ENCODE peak calls at places on chromosome 22, in seven cellular contexts. One of them, this sample, is unnamed.

GRCh38 chr22:47161631-47162030 is 399.2 kb downstream of the TBC1D22A start:
- DNase-seq in left ventricle myocardium inferior: no peak
- DNase-seq in neural progenitor cell: no peak
- DNase-seq in HFF-Myc: no peak
- DNase-seq in ovary: no peak
- DNase-seq in HepG2: no peak
- DNase-seq in fibroblast of lung: no peak
- DNase-seq in this sample: no peak

GRCh38 chr22:22076937-22077703 is 94.5 kb upstream of the TOP3B start:
- DNase-seq in left ventricle myocardium inferior: no peak
- DNase-seq in neural progenitor cell: no peak
- DNase-seq in HFF-Myc: no peak
- DNase-seq in ovary: no peak
- DNase-seq in HepG2: no peak
- DNase-seq in fibroblast of lung: peak
- DNase-seq in this sample: no peak

GRCh38 chr22:19691721-19692341 is 22.5 kb upstream of the SEPTIN5 start:
- DNase-seq in left ventricle myocardium inferior: no peak
- DNase-seq in neural progenitor cell: peak
- DNase-seq in HFF-Myc: no peak
- DNase-seq in ovary: no peak
- DNase-seq in HepG2: no peak
- DNase-seq in fibroblast of lung: peak
- DNase-seq in this sample: peak

GRCh38 chr22:36852056-36852973 is 8.5 kb upstream of the NCF4 start:
- DNase-seq in left ventricle myocardium inferior: no peak
- DNase-seq in neural progenitor cell: no peak
- DNase-seq in HFF-Myc: no peak
- DNase-seq in ovary: no peak
- DNase-seq in HepG2: no peak
- DNase-seq in fibroblast of lung: no peak
- DNase-seq in this sample: no peak

GRCh38 chr22:36065462-36065774 is 36.8 kb upstream of the RBFOX2 start:
- DNase-seq in left ventricle myocardium inferior: no peak
- DNase-seq in neural progenitor cell: no peak
- DNase-seq in HFF-Myc: no peak
- DNase-seq in ovary: no peak
- DNase-seq in HepG2: no peak
- DNase-seq in fibroblast of lung: no peak
- DNase-seq in this sample: no peak

GRCh38 chr22:35846804-35847203 is 129.1 kb downstream of the APOL5 start:
- DNase-seq in left ventricle myocardium inferior: no peak
- DNase-seq in neural progenitor cell: no peak
- DNase-seq in HFF-Myc: no peak
- DNase-seq in ovary: no peak
- DNase-seq in HepG2: no peak
- DNase-seq in fibroblast of lung: no peak
- DNase-seq in this sample: no peak

GRCh38 chr22:20602589-20603164 is 95.3 kb downstream of the MED15 start:
- DNase-seq in left ventricle myocardium inferior: no peak
- DNase-seq in neural progenitor cell: no peak
- DNase-seq in HFF-Myc: no peak
- DNase-seq in ovary: no peak
- DNase-seq in HepG2: no peak
- DNase-seq in fibroblast of lung: no peak
- DNase-seq in this sample: no peak

GRCh38 chr22:39409630-39410029 is 10.1 kb downstream of the TAB1 start:
- DNase-seq in left ventricle myocardium inferior: no peak
- DNase-seq in neural progenitor cell: no peak
- DNase-seq in HFF-Myc: no peak
- DNase-seq in ovary: no peak
- DNase-seq in HepG2: no peak
- DNase-seq in fibroblast of lung: no peak
- DNase-seq in this sample: no peak

GRCh38 chr22:38204784-38205183 is 3.0 kb downstream of the MAFF start:
- DNase-seq in left ventricle myocardium inferior: no peak
- DNase-seq in neural progenitor cell: no peak
- DNase-seq in HFF-Myc: no peak
- DNase-seq in ovary: no peak
- DNase-seq in HepG2: no peak
- DNase-seq in fibroblast of lung: no peak
- DNase-seq in this sample: no peak
- H3K4me3 ChIP-seq in left ventricle myocardium inferior: no peak
- H3K4me3 ChIP-seq in neural progenitor cell: no peak
- H3K4me3 ChIP-seq in HFF-Myc: no peak
- H3K4me3 ChIP-seq in ovary: no peak
- H3K4me3 ChIP-seq in HepG2: no peak
- H3K4me3 ChIP-seq in fibroblast of lung: no peak
- H3K4me3 ChIP-seq in this sample: no peak

DNA sequence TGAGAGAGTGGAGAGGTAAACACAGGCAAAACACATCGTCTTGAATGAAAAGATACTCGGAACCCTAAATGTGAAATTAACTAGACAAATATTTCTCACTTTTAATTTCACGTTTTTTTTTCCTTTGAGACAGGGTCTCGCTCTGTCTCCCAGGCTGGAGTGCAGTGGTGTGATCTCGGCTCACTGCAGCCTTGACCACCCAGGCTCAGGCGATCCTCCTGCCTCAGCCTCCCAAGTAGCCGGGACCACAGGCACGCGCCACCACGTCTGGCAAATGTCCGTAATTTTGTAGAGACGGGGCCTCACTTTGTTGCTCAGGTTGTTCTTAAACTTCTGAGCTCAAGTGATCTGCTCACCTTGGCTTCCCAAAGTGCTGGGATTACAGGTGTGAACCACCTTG is 7.4 kb upstream of the SHANK3 start:
- DNase-seq in left ventricle myocardium inferior: no peak
- DNase-seq in neural progenitor cell: no peak
- DNase-seq in HFF-Myc: no peak
- DNase-seq in ovary: no peak
- DNase-seq in HepG2: no peak
- DNase-seq in fibroblast of lung: no peak
- DNase-seq in this sample: no peak
- H3K4me3 ChIP-seq in left ventricle myocardium inferior: no peak
- H3K4me3 ChIP-seq in neural progenitor cell: no peak
- H3K4me3 ChIP-seq in HFF-Myc: no peak
- H3K4me3 ChIP-seq in ovary: no peak
- H3K4me3 ChIP-seq in HepG2: no peak
- H3K4me3 ChIP-seq in fibroblast of lung: no peak
- H3K4me3 ChIP-seq in this sample: no peak

DNA sequence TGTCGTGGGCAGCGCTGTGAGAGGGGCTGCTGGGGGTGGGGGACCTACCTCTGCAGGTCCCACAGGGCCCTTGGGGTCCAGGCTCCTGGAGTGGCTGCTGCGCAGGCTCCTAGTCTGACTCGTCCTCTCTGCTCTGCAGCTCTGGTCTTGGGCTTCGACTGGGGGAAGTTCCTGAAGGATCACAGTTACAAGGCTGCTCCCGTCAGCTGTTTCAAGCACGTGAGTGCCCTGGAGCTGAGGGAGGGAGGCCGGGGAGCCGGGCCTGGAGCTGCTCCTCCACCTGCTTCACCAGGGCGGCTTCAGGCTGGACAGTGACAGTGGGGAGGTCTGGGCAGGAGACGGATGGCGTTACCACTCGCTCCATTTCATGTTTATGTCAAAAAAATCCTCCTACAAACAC is 11.9 kb downstream of the L3MBTL2 start:
- DNase-seq in left ventricle myocardium inferior: no peak
- DNase-seq in neural progenitor cell: no peak
- DNase-seq in HFF-Myc: no peak
- DNase-seq in ovary: peak
- DNase-seq in HepG2: no peak
- DNase-seq in fibroblast of lung: peak
- DNase-seq in this sample: no peak
- H3K4me3 ChIP-seq in left ventricle myocardium inferior: peak
- H3K4me3 ChIP-seq in neural progenitor cell: no peak
- H3K4me3 ChIP-seq in HFF-Myc: no peak
- H3K4me3 ChIP-seq in ovary: no peak
- H3K4me3 ChIP-seq in HepG2: no peak
- H3K4me3 ChIP-seq in fibroblast of lung: no peak
- H3K4me3 ChIP-seq in this sample: no peak

DNA sequence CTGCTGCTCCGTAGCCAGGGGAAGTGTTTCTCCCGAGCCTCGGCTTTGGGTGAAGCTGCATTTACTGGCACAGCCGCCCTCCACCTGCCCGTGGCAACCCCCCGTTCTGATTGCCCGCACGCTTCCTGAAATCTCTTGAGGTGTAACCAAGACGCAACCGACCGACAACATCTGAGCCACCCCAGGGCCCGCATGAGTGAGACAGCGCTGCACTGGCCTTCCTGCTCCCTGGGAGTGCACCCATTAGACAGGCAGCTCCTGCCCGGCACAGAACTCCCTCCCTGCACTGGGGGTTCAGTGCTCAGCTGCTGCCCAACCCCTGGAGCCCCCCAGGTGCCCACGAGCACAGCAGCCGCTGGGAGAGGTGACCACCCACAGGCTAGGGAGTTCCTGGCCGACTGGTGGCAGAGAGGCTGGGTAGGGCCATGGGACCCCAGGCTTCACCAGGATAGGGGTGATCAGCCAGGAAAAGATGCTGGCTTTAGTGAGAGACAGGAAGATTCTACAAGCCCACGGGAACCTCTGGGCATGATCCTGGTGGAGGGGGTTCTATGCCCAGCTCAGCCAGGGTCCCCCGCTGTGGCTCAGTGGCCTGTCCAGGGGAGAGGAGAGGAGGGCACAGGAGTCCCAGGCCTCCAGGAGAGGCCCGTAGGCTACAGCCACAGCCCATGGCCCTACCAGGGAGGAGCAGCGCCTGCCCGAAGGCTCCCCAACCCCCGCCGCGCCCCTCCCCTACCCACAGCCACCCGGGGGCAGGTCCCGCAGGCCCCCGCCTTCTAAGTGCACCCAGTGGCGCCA is 14.6 kb downstream of the PLXNB2 start:
- DNase-seq in left ventricle myocardium inferior: no peak
- DNase-seq in neural progenitor cell: no peak
- DNase-seq in HFF-Myc: no peak
- DNase-seq in ovary: no peak
- DNase-seq in HepG2: no peak
- DNase-seq in fibroblast of lung: no peak
- DNase-seq in this sample: no peak
- H3K4me3 ChIP-seq in left ventricle myocardium inferior: peak
- H3K4me3 ChIP-seq in neural progenitor cell: peak
- H3K4me3 ChIP-seq in HFF-Myc: peak
- H3K4me3 ChIP-seq in ovary: peak
- H3K4me3 ChIP-seq in HepG2: peak
- H3K4me3 ChIP-seq in fibroblast of lung: no peak
- H3K4me3 ChIP-seq in this sample: peak

GRCh38 chr22:44337658-44338004 is 24.9 kb upstream of the SHISAL1 start:
- DNase-seq in left ventricle myocardium inferior: no peak
- DNase-seq in neural progenitor cell: peak
- DNase-seq in HFF-Myc: no peak
- DNase-seq in ovary: peak
- DNase-seq in HepG2: no peak
- DNase-seq in fibroblast of lung: peak
- DNase-seq in this sample: no peak
- H3K4me3 ChIP-seq in left ventricle myocardium inferior: no peak
- H3K4me3 ChIP-seq in neural progenitor cell: no peak
- H3K4me3 ChIP-seq in HFF-Myc: no peak
- H3K4me3 ChIP-seq in ovary: no peak
- H3K4me3 ChIP-seq in HepG2: no peak
- H3K4me3 ChIP-seq in fibroblast of lung: no peak
- H3K4me3 ChIP-seq in this sample: no peak

DNA sequence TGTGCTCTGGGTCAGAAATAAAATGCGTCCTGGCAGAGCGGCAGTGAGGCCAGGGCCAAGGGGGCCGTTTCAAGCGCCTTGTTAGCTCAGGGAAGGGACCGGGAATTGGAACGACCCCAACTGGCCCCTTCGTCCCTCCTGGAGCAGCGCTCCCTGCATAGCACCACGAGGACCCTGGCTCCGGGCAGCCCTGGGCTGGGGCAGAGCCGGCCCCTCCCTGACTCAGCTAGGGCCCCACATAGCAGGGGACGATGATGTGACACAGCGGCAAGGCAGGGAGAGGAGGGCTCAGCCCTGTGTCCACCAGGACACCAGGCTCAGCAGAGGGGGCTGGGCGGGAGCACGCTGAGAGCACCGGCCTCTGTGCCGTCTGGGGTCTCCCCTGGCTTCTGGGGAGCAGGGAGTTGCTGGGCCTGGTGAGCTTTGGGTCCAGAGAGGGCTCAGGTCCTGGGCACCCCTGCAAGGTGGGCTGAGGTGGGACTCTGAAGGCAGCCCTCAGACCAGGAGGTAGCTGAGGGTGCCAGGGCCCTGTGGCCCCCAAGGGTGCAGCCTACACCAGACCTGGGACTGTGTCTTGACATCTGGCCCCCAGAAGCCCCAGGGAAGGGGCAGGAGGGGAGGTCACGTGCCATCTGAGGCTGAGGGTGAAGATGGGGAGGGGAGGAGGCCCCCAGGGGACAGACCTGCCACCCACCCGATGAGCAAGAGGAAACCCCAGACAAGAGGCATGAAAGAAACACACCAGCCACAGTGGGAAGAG is 520.4 kb downstream of the BRD1 start:
- DNase-seq in left ventricle myocardium inferior: no peak
- DNase-seq in neural progenitor cell: no peak
- DNase-seq in HFF-Myc: no peak
- DNase-seq in ovary: no peak
- DNase-seq in HepG2: no peak
- DNase-seq in fibroblast of lung: no peak
- DNase-seq in this sample: no peak
- H3K4me3 ChIP-seq in left ventricle myocardium inferior: no peak
- H3K4me3 ChIP-seq in neural progenitor cell: no peak
- H3K4me3 ChIP-seq in HFF-Myc: no peak
- H3K4me3 ChIP-seq in ovary: no peak
- H3K4me3 ChIP-seq in HepG2: no peak
- H3K4me3 ChIP-seq in fibroblast of lung: no peak
- H3K4me3 ChIP-seq in this sample: no peak

GRCh38 chr22:41368543-41368817 is 13.3 kb upstream of the TEF start:
- DNase-seq in left ventricle myocardium inferior: no peak
- DNase-seq in neural progenitor cell: no peak
- DNase-seq in HFF-Myc: no peak
- DNase-seq in ovary: no peak
- DNase-seq in HepG2: no peak
- DNase-seq in fibroblast of lung: no peak
- DNase-seq in this sample: no peak
- H3K4me3 ChIP-seq in left ventricle myocardium inferior: peak
- H3K4me3 ChIP-seq in neural progenitor cell: no peak
- H3K4me3 ChIP-seq in HFF-Myc: no peak
- H3K4me3 ChIP-seq in ovary: peak
- H3K4me3 ChIP-seq in HepG2: no peak
- H3K4me3 ChIP-seq in fibroblast of lung: no peak
- H3K4me3 ChIP-seq in this sample: peak

GRCh38 chr22:30695351-30695762 is 683 bp downstream of the OSBP2 start:
- DNase-seq in left ventricle myocardium inferior: no peak
- DNase-seq in neural progenitor cell: no peak
- DNase-seq in HFF-Myc: no peak
- DNase-seq in ovary: peak
- DNase-seq in HepG2: no peak
- DNase-seq in fibroblast of lung: no peak
- DNase-seq in this sample: no peak
- H3K4me3 ChIP-seq in left ventricle myocardium inferior: peak
- H3K4me3 ChIP-seq in neural progenitor cell: peak
- H3K4me3 ChIP-seq in HFF-Myc: peak
- H3K4me3 ChIP-seq in ovary: peak
- H3K4me3 ChIP-seq in HepG2: no peak
- H3K4me3 ChIP-seq in fibroblast of lung: peak
- H3K4me3 ChIP-seq in this sample: peak

DNA sequence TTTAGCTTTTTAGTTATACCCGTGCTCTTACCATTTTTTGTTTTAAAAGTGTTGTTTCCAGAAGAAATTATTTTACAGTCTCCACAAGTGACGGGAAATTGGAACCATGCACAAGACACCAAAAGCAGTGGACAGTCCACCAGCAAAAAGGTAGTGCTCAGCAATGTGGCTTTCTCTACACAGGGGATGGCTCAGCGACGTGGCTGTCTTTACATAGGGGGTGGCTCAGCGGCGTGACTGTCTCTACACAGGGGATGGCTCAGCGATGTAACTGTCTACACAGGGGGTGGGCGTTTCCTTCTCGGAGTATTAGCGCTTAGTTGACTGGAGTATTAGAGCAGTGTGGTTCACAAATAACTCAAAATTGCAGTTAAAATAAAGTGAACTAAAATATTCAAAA is 36.0 kb upstream of the PANX2 start:
- DNase-seq in left ventricle myocardium inferior: no peak
- DNase-seq in neural progenitor cell: no peak
- DNase-seq in HFF-Myc: no peak
- DNase-seq in ovary: no peak
- DNase-seq in HepG2: no peak
- DNase-seq in fibroblast of lung: no peak
- DNase-seq in this sample: no peak
- H3K4me3 ChIP-seq in left ventricle myocardium inferior: no peak
- H3K4me3 ChIP-seq in neural progenitor cell: no peak
- H3K4me3 ChIP-seq in HFF-Myc: no peak
- H3K4me3 ChIP-seq in ovary: no peak
- H3K4me3 ChIP-seq in HepG2: no peak
- H3K4me3 ChIP-seq in fibroblast of lung: no peak
- H3K4me3 ChIP-seq in this sample: no peak

This sample was measured in retinal pigment epithelial cell.